ENCODE peak calls at places on chromosomes 6 and 20, in five cellular contexts. L, N, K, I and H are unnamed samples.
A peak's percentile ranks its signal among the peaks of the same experiment; 100 is the strongest.

GRCh38 chr20:38049800-38050199 is 16.3 kb downstream of the RPRD1B start:
- DNase-seq in I (no peak), L (no peak), N (peak; percentile 84), K (no peak), H (no peak)

GRCh38 chr6:1179571-1180459 is 132.1 kb upstream of the FOXQ1 start:
- DNase-seq in N (no peak), L (peak; percentile 83), I (no peak), K (no peak), H (no peak)

GRCh38 chr6:138600726-138601125 is 101.4 kb upstream of the NHSL1 start:
- DNase-seq in I (no peak), N (no peak), L (no peak), K (no peak), H (no peak)

GRCh38 chr20:45069261-45069660 is 31.7 kb downstream of the KCNS1 start:
- DNase-seq in N (no peak), L (no peak), I (no peak), K (no peak), H (no peak)

GRCh38 chr6:107124934-107125348 is 9.6 kb upstream of the BEND3 start:
- DNase-seq in K (no peak), L (peak; percentile 74), I (no peak), N (no peak), H (peak; percentile 73)

GRCh38 chr20:20843982-20844381 is 131.5 kb upstream of the RALGAPA2 start:
- DNase-seq in I (no peak), N (no peak), K (no peak), L (no peak), H (no peak)

GRCh38 chr20:33392016-33392415 is 9.3 kb downstream of the CDK5RAP1 start:
- DNase-seq in L (no peak), N (no peak), I (no peak), K (peak; percentile 60), H (no peak)

GRCh38 chr6:27332692-27333641 is 20.9 kb upstream of the POM121L2 start:
- DNase-seq in I (peak; percentile 69), K (peak; percentile 1), L (no peak), N (peak; percentile 69), H (no peak)

GRCh38 chr6:163415620-163416379 is 1.3 kb downstream of the QKI start:
- DNase-seq in K (no peak), N (no peak), L (peak; percentile 37), I (no peak), H (peak; percentile 68)

GRCh38 chr20:5788385-5788895 is 38.2 kb downstream of the SHLD1 start:
- DNase-seq in L (peak; percentile 94), I (peak; percentile 87), N (peak; percentile 81), K (peak; percentile 22), H (peak; percentile 96)

GRCh38 chr20:36465109-36466080 is 75.9 kb upstream of the MYL9 start:
- DNase-seq in N (peak; percentile 83), L (peak; percentile 23), K (peak; percentile 94), I (peak; percentile 19), H (no peak)

GRCh38 chr20:47042464-47042863 is 147.8 kb downstream of the EYA2 start:
- DNase-seq in N (no peak), I (no peak), K (no peak), L (no peak), H (no peak)

GRCh38 chr6:30990422-30991086 is 7.0 kb downstream of the MUC21 start:
- DNase-seq in N (no peak), K (no peak), I (no peak), L (peak; percentile 79), H (peak; percentile 14)